ENCODE peak calls at places on chromosomes 4 and X, in five cellular contexts. J is kidney, P is ovary, Z is body of pancreas, H is K562. L is an unnamed sample.

GRCh38 chrX:110081320-110081719 is 78.4 kb downstream of the TMEM164 start:
- DNase-seq in J (no peak), P (no peak), H (no peak), Z (no peak), L (no peak)

GRCh38 chrX:49157194-49157593 is 5.4 kb upstream of the MAGIX start:
- DNase-seq in H (no peak), J (peak; percentile 63), Z (no peak), P (no peak), L (no peak)

GRCh38 chr4:150501019-150501727 is 80.8 kb upstream of the MAB21L2 start:
- DNase-seq in J (no peak), P (no peak), Z (no peak), H (no peak), L (no peak)

GRCh38 chr4:83335691-83336090 is 1.0 kb upstream of the HPSE start:
- DNase-seq in H (no peak), P (no peak), J (no peak), Z (no peak), L (no peak)

GRCh38 chr4:118032691-118033090 is 1.6 kb upstream of the NDST3 start:
- DNase-seq in P (no peak), Z (no peak), J (no peak), H (no peak), L (no peak)

GRCh38 chrX:125003746-125004446 is 315.8 kb upstream of the TEX13C start:
- DNase-seq in J (no peak), Z (no peak), P (no peak), H (no peak), L (no peak)

GRCh38 chrX:42684062-42684461 is 93.9 kb downstream of the PPP1R2C start:
- DNase-seq in P (no peak), H (no peak), J (no peak), Z (no peak), L (no peak)

GRCh38 chrX:151700581-151700980 is 5.3 kb downstream of the PRRG3 start:
- DNase-seq in J (no peak), H (no peak), P (no peak), Z (no peak), L (no peak)

GRCh38 chr4:101953949-101954348 is 163.4 kb downstream of the BANK1 start:
- DNase-seq in P (no peak), Z (no peak), J (no peak), H (no peak), L (no peak)

GRCh38 chr4:74440356-74440755 is 4.6 kb upstream of the AREG start:
- DNase-seq in H (no peak), Z (no peak), P (no peak), J (no peak), L (no peak)

GRCh38 chrX:153379508-153379907 is 21.6 kb downstream of the PNMA6E start:
- DNase-seq in J (peak; percentile 70), Z (no peak), H (no peak), P (no peak), L (no peak)

GRCh38 chr4:96736352-96736889 is 896.5 kb downstream of the PDHA2 start:
- DNase-seq in Z (no peak), H (no peak), P (no peak), J (no peak), L (no peak)

GRCh38 chr4:27973056-27973455 is 1112.4 kb downstream of the STIM2 start:
- DNase-seq in P (no peak), H (no peak), Z (no peak), J (no peak), L (no peak)

GRCh38 chrX:70592091-70592490 is 147.5 kb downstream of the DLG3 start:
- DNase-seq in Z (no peak), J (no peak), H (no peak), P (no peak), L (no peak)

GRCh38 chr4:122119739-122120138 is 32.4 kb upstream of the BLTP1 start:
- DNase-seq in P (no peak), Z (no peak), J (no peak), H (no peak), L (no peak)

GRCh38 chr4:10066206-10066605 is 44.9 kb upstream of the SLC2A9 start:
- DNase-seq in Z (no peak), P (no peak), H (no peak), J (no peak), L (no peak)

GRCh38 chr4:74338792-74339333 is 26.1 kb upstream of the EREG start:
- DNase-seq in J (no peak), P (no peak), Z (no peak), H (no peak), L (no peak)

GRCh38 chrX:72129661-72130060 is 2.1 kb downstream of the RTL5 start:
- DNase-seq in H (no peak), Z (no peak), J (no peak), P (no peak), L (no peak)

GRCh38 chrX:47285762-47286320 is 53.0 kb downstream of the USP11 start:
- DNase-seq in H (no peak), P (no peak), J (no peak), Z (no peak), L (no peak)

GRCh38 chr4:101682946-101683345 is 107.6 kb upstream of the BANK1 start:
- DNase-seq in P (no peak), J (no peak), Z (no peak), H (no peak), L (no peak)

GRCh38 chrX:75229774-75230173 is 44.1 kb upstream of the UPRT start:
- DNase-seq in H (no peak), P (no peak), Z (no peak), J (no peak), L (no peak)

GRCh38 chr4:98386-98785 is 25.9 kb upstream of the ZNF718 start:
- DNase-seq in Z (no peak), H (no peak), J (no peak), P (no peak), L (no peak)

GRCh38 chr4:166501941-166502382 is 628.9 kb downstream of the TLL1 start:
- DNase-seq in Z (peak; percentile 23), P (no peak), J (no peak), H (peak; percentile 6), L (no peak)

GRCh38 chrX:22057667-22058066 is 25.5 kb downstream of the PHEX start:
- DNase-seq in Z (no peak), P (no peak), H (no peak), J (no peak), L (no peak)

GRCh38 chrX:133365886-133366611 is 49.2 kb downstream of the GPC4 start:
- DNase-seq in Z (no peak), P (no peak), J (no peak), H (no peak), L (no peak)

GRCh38 chr4:103996059-103996458 is 276.3 kb upstream of the TACR3 start:
- DNase-seq in Z (no peak), J (no peak), H (no peak), P (no peak), L (no peak)

GRCh38 chr4:78057600-78058560 is 757 bp downstream of the FRAS1 start:
- DNase-seq in J (peak; percentile 84), Z (peak; percentile 68), H (no peak), P (peak; percentile 62), L (peak; percentile 47)

GRCh38 chr4:61866357-61867030 is 666.4 kb downstream of the ADGRL3 start:
- DNase-seq in J (no peak), Z (no peak), P (no peak), H (no peak), L (no peak)

GRCh38 chr4:173332021-173332487 is 2.1 kb downstream of the HMGB2 start:
- DNase-seq in H (no peak), Z (no peak), P (no peak), J (no peak), L (no peak)

GRCh38 chr4:24595662-24596061 is 11.3 kb upstream of the DHX15 start:
- DNase-seq in H (no peak), P (no peak), J (no peak), Z (no peak), L (no peak)

GRCh38 chrX:135170877-135171519 is at the start of gene CT55:
- DNase-seq in J (no peak), P (no peak), Z (no peak), H (peak; percentile 91), L (no peak)

GRCh38 chr4:159142254-159142653 is 39.4 kb downstream of the RAPGEF2 start:
- DNase-seq in Z (no peak), P (no peak), H (no peak), J (no peak), L (no peak)

GRCh38 chr4:74618659-74619058 is 173.7 kb downstream of the AREG start:
- DNase-seq in H (no peak), P (no peak), Z (no peak), J (no peak), L (no peak)

GRCh38 chr4:123419885-123420743 is 23.5 kb downstream of the SPRY1 start:
- DNase-seq in J (no peak), H (no peak), Z (no peak), P (no peak), L (no peak)

GRCh38 chr4:185054257-185054656 is 36.0 kb downstream of the HELT start:
- DNase-seq in Z (no peak), H (no peak), J (no peak), P (no peak), L (no peak)

GRCh38 chrX:99415470-99415869 is 994.6 kb downstream of the PCDH19 start:
- DNase-seq in J (no peak), H (no peak), Z (no peak), P (no peak), L (no peak)
- TF ChIP-seq CTCF in J (no peak), H (no peak), Z (no peak), P (no peak), L (no peak)

DNA sequence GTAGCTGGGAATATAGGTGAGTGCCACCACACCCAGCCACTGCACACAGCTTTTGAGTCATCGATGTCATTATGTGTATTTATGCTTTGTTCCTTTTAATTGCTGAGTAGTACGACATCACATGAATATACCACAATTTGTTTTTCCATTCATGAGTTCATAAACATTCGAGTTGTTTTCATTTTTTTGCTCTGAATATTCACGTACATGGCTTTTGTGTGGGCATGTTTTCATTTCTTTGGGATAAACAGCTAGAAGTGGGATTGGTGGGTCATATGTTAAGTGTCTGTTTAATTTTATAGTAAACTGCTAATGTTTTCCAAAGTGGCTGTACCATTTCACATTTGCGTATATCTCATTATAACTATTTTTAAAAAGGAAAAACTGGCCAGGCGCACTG is 45.1 kb upstream of the KDR start:
- DNase-seq in J (no peak), H (no peak), Z (no peak), P (no peak), L (no peak)
- H3K4me1 ChIP-seq in J (no peaks in the 10 kb centered on the region), H (no peaks in the 10 kb centered on the region), Z (no peaks in the 10 kb centered on the region), P (no peaks in the 10 kb centered on the region), L (peaks cover 2% of the 10 kb centered on the region)

GRCh38 chr4:88820723-88821368 is 123.2 kb upstream of the NAP1L5 start:
- DNase-seq in P (no peak), Z (no peak), H (no peak), J (no peak), L (no peak)

GRCh38 chr4:88822034-88822433 is 124.4 kb upstream of the NAP1L5 start:
- DNase-seq in H (no peak), Z (no peak), J (no peak), P (no peak), L (no peak)

GRCh38 chr4:88823058-88823919 is 125.7 kb upstream of the NAP1L5 start:
- DNase-seq in Z (peak; percentile 93), P (peak; percentile 91), J (peak; percentile 97), H (peak; percentile 92), L (peak; percentile 89)

GRCh38 chr4:88817740-88818139 is 120.1 kb upstream of the NAP1L5 start:
- DNase-seq in H (no peak), Z (no peak), P (no peak), J (no peak), L (no peak)

GRCh38 chr4:88818650-88819470 is 121.2 kb upstream of the NAP1L5 start:
- DNase-seq in H (peak; percentile 47), J (no peak), P (peak; percentile 44), Z (peak; percentile 52), L (peak; percentile 36)
- H3K27ac ChIP-seq in H (no peak overlapping the region), J (no peak overlapping the region), P (no peak overlapping the region), Z (no peak overlapping the region), L (peak overlapping the region; percentile 13)

GRCh38 chr4:154082760-154083530 is 294.1 kb upstream of the SFRP2 start:
- DNase-seq in H (peak; percentile 15), J (no peak), P (no peak), Z (no peak), L (no peak)
- TF ChIP-seq CTCF in H (peak; percentile 64), J (no peak), P (no peak), Z (no peak), L (no peak)